ENCODE peak calls at places on chromosomes 4 and X, in four cellular contexts. C, Z, R and W are unnamed samples.

GRCh38 chrX:39499996-39500395 is 597.8 kb downstream of the BCOR start:
- DNase-seq in C (no peak), Z (no peak), R (no peak), W (no peak)

GRCh38 chrX:5829469-5829868 is 399.2 kb downstream of the NLGN4X start:
- DNase-seq in C (no peak), Z (no peak), R (no peak), W (no peak)

GRCh38 chr4:135371137-135371536 is 1169.5 kb upstream of the PABPC4L start:
- DNase-seq in C (peak; percentile 38), Z (no peak), R (no peak), W (no peak)

GRCh38 chr4:185682236-185682635 is 129.8 kb downstream of the SORBS2 start:
- DNase-seq in C (no peak), Z (no peak), R (no peak), W (no peak)

GRCh38 chr4:76214269-76214628 is 625 bp upstream of the SCARB2 start:
- DNase-seq in C (no peak), Z (no peak), R (no peak), W (no peak)

GRCh38 chrX:153946910-153947769 is 2.7 kb upstream of the RENBP start:
- DNase-seq in C (peak; percentile 81), Z (peak; percentile 60), R (peak; percentile 82), W (peak; percentile 78)

GRCh38 chr4:175891863-175892262 is 79.8 kb upstream of the GPM6A start:
- DNase-seq in C (peak; percentile 19), Z (no peak), R (no peak), W (no peak)

GRCh38 chr4:128241425-128241913 is 46.1 kb downstream of the PGRMC2 start:
- DNase-seq in C (no peak), Z (no peak), R (no peak), W (no peak)

GRCh38 chr4:182688081-182688480 is 229.1 kb downstream of the DCTD start:
- DNase-seq in C (no peak), Z (no peak), R (no peak), W (no peak)

GRCh38 chr4:124483043-124483906 is 229.3 kb downstream of the ANKRD50 start:
- DNase-seq in C (no peak), Z (no peak), R (no peak), W (no peak)

GRCh38 chrX:34656842-34657780 is at the start of gene TMEM47:
- DNase-seq in C (no peak), Z (no peak), R (peak; percentile 71), W (peak; percentile 84)

GRCh38 chrX:101658661-101659477 is 781 bp downstream of the ARMCX2 start:
- DNase-seq in C (no peak), Z (peak; percentile 32), R (peak; percentile 69), W (peak; percentile 82)

GRCh38 chr4:25485104-25485503 is 108.0 kb downstream of the ANAPC4 start:
- DNase-seq in C (peak; percentile 30), Z (no peak), R (no peak), W (no peak)

GRCh38 chr4:166198921-166199320 is 325.9 kb downstream of the TLL1 start:
- DNase-seq in C (no peak), Z (no peak), R (no peak), W (no peak)

GRCh38 chr4:118905546-118905945 is 16.9 kb downstream of the SYNPO2 start:
- DNase-seq in C (peak; percentile 80), Z (no peak), R (no peak), W (no peak)

GRCh38 chrX:38654302-38654701 is 93.0 kb downstream of the TSPAN7 start:
- DNase-seq in C (peak; percentile 21), Z (no peak), R (no peak), W (no peak)

GRCh38 chrX:109826954-109827708 is 94.1 kb upstream of the ACSL4 start:
- DNase-seq in C (no peak), Z (no peak), R (no peak), W (no peak)

GRCh38 chrX:134186362-134187121 is 50.4 kb upstream of the CCDC160 start:
- DNase-seq in C (peak; percentile 60), Z (peak; percentile 11), R (no peak), W (no peak)

GRCh38 chr4:164894725-164895124 is 17.7 kb downstream of the APELA start:
- DNase-seq in C (no peak), Z (no peak), R (no peak), W (no peak)

GRCh38 chrX:9340619-9341304 is 124.1 kb upstream of the TBL1X start:
- DNase-seq in C (peak; percentile 92), Z (no peak), R (peak; percentile 27), W (peak; percentile 37)

GRCh38 chrX:46408553-46409407 is 136.4 kb downstream of the ZNF674 start:
- DNase-seq in C (peak; percentile 70), Z (peak; percentile 46), R (peak; percentile 76), W (peak; percentile 75)